ENCODE peak calls at places on chromosomes 3 and 15, in eight cellular contexts. R is fibroblast of mammary gland, Y is body of pancreas, V is A549, H is GM12865, O is Caco-2, Z is fibroblast of lung, S is epithelial cell of esophagus. M is an unnamed sample.

GRCh38 chr3:12833226-12834161 is 7.9 kb downstream of the RPL32 start:
- DNase-seq in H (no peak), S (no peak), Y (no peak), R (peak), Z (no peak), O (no peak), V (no peak), M (no peak)

GRCh38 chr3:143526016-143526540 is 322.2 kb downstream of the SLC9A9 start:
- DNase-seq in V (no peak), H (no peak), Z (peak), R (peak), O (no peak), Y (no peak), S (peak), M (no peak)

GRCh38 chr3:187736418-187736871 is 8.8 kb downstream of the BCL6 start:
- DNase-seq in O (no peak), H (no peak), R (peak), V (peak), S (peak), Y (no peak), Z (peak), M (no peak)

GRCh38 chr3:50003766-50004278 is 63.9 kb downstream of the RBM6 start:
- DNase-seq in R (no peak), O (no peak), Z (peak), V (no peak), Y (no peak), S (no peak), H (no peak), M (peak)

GRCh38 chr15:75307778-75308390 is 25.2 kb downstream of the GOLGA6D start:
- DNase-seq in Y (peak), Z (no peak), S (peak), R (peak), O (peak), H (peak), V (peak), M (no peak)

GRCh38 chr3:54856271-54856670 is 71.6 kb downstream of the LRTM1 start:
- DNase-seq in O (no peak), H (no peak), Y (no peak), S (no peak), Z (no peak), R (no peak), V (no peak), M (no peak)

GRCh38 chr3:40070816-40071215 is 238.7 kb upstream of the EIF1B start:
- DNase-seq in Y (no peak), O (no peak), R (peak), V (no peak), H (no peak), S (peak), Z (no peak), M (no peak)

GRCh38 chr3:140995881-140996280 is 54.2 kb downstream of the SLC25A36 start:
- DNase-seq in R (peak), V (no peak), Y (no peak), O (no peak), Z (peak), S (no peak), H (no peak), M (no peak)

GRCh38 chr15:52225230-52225629 is 34.0 kb upstream of the GNB5 start:
- DNase-seq in O (no peak), S (no peak), Y (no peak), R (no peak), H (no peak), Z (no peak), V (no peak), M (no peak)

GRCh38 chr3:50658416-50658815 is 16.3 kb upstream of the DOCK3 start:
- DNase-seq in S (peak), Z (no peak), R (no peak), V (no peak), Y (no peak), O (no peak), H (no peak), M (no peak)

GRCh38 chr3:61687206-61687605 is 125.8 kb downstream of the PTPRG start:
- DNase-seq in V (no peak), S (no peak), H (no peak), Y (no peak), O (no peak), Z (no peak), R (no peak), M (no peak)

GRCh38 chr3:149783576-149783975 is 8.8 kb downstream of the ANKUB1 start:
- DNase-seq in R (peak), H (no peak), O (no peak), Y (no peak), S (peak), V (peak), Z (peak), M (peak)

GRCh38 chr3:127304121-127304744 is 16.4 kb upstream of the PRR20G start:
- DNase-seq in R (no peak), S (peak), Z (no peak), Y (peak), V (peak), H (no peak), O (peak), M (no peak)

GRCh38 chr3:49805884-49806701 is 3.0 kb downstream of the INKA1 start:
- DNase-seq in R (no peak), S (no peak), Y (no peak), V (no peak), O (no peak), H (peak), Z (no peak), M (no peak)

GRCh38 chr15:38647683-38648082 is 83.1 kb upstream of the RASGRP1 start:
- DNase-seq in S (peak), V (peak), R (peak), H (no peak), Y (no peak), Z (peak), O (no peak), M (no peak)

GRCh38 chr3:58463181-58463941 is 28.5 kb upstream of the KCTD6 start:
- DNase-seq in Z (peak), V (peak), Y (peak), H (peak), O (peak), S (peak), R (peak), M (no peak)

GRCh38 chr3:56303508-56303907 is 164.8 kb downstream of the ERC2 start:
- DNase-seq in S (peak), O (peak), Z (peak), R (peak), Y (no peak), H (peak), V (peak), M (peak)

GRCh38 chr3:186024210-186024609 is 84.7 kb downstream of the ETV5 start:
- DNase-seq in Y (no peak), H (no peak), R (peak), Z (peak), S (no peak), O (no peak), V (no peak), M (no peak)

GRCh38 chr15:99706557-99707303 is 26.5 kb downstream of the LYSMD4 start:
- DNase-seq in S (no peak), V (no peak), Z (no peak), Y (no peak), H (peak), R (peak), O (no peak), M (no peak)

DNA sequence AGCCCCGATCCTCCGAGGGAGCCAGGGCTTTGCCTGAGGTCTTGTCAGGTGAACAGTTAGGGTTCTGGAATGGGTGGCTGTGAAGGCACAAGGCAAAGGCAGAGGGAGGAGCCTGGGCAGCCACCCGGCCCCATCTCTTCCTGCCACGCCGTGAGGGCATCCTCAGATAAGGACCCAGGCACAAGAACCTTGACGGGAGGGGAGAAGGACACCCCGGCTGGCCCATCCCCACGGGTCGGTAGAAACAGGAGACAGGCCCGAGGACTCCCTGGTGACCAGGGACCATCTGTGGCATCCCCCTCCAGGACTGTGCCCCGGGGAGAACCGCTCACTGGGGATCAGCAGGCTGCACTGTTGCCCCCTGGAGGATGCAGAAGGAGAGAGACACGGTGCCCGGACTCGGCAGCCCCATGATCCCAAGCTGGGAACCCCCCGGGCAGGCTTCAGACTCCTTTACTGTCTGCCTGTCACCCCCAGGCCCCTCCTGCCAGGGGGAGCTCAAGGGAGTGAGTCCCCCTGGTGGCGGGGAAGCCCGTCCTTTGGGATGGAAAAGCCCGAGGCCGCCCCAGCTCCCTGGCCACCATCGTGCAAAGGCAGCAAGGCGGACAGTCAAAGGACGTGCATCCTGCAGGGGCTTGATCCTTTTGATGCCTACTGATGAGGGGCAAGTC is 12.3 kb upstream of the PCSK6 start:
- DNase-seq in Z (no peak), R (no peak), V (peak), S (no peak), Y (no peak), O (no peak), H (peak), M (no peak)
- TF ChIP-seq CTCF in Z (peak), R (peak), V (peak), S (peak), Y (peak), O (no peak), H (peak), M (peak)

GRCh38 chr3:52516509-52517195 is 17.0 kb downstream of the NT5DC2 start:
- DNase-seq in S (no peak), Z (no peak), O (no peak), Y (no peak), R (no peak), V (no peak), H (no peak), M (no peak)

GRCh38 chr3:52518723-52519444 is 14.8 kb downstream of the NT5DC2 start:
- DNase-seq in H (no peak), V (peak), Z (no peak), O (peak), R (no peak), Y (no peak), S (peak), M (no peak)

GRCh38 chr3:52519445-52520140 is 14.1 kb downstream of the NT5DC2 start:
- DNase-seq in H (no peak), Z (no peak), Y (no peak), S (no peak), V (no peak), O (no peak), R (no peak), M (no peak)

GRCh38 chr3:52520141-52520667 is 13.5 kb downstream of the NT5DC2 start:
- DNase-seq in H (no peak), S (no peak), O (no peak), R (no peak), V (no peak), Y (no peak), Z (no peak), M (no peak)

GRCh38 chr3:52517796-52518722 is 15.6 kb downstream of the NT5DC2 start:
- DNase-seq in O (no peak), V (no peak), R (no peak), H (no peak), Z (no peak), Y (no peak), S (no peak), M (no peak)
- H3K4me3 ChIP-seq in O (peak), V (no peak), R (no peak), H (no peak), Z (no peak), Y (no peak), S (no peak), M (peak)

GRCh38 chr15:68343579-68344225 is 66.2 kb downstream of the FEM1B start:
- DNase-seq in Z (no peak), Y (no peak), H (no peak), S (no peak), V (no peak), O (no peak), R (no peak), M (no peak)

GRCh38 chr15:68345481-68345880 is 67.9 kb downstream of the FEM1B start:
- DNase-seq in Y (no peak), O (no peak), S (no peak), H (no peak), R (no peak), Z (no peak), V (no peak), M (no peak)

GRCh38 chr15:68342351-68342750 is 64.8 kb downstream of the FEM1B start:
- DNase-seq in R (no peak), H (no peak), V (no peak), Z (no peak), S (no peak), Y (no peak), O (no peak), M (no peak)

GRCh38 chr15:68346986-68347385 is 69.4 kb downstream of the FEM1B start:
- DNase-seq in H (no peak), S (no peak), Y (no peak), R (no peak), O (no peak), V (no peak), Z (no peak), M (no peak)

GRCh38 chr15:68344600-68344999 is 67.1 kb downstream of the FEM1B start:
- DNase-seq in Y (no peak), S (peak), H (no peak), Z (no peak), O (no peak), R (no peak), V (no peak), M (no peak)
- TF ChIP-seq CTCF in Y (no peak), S (no peak), H (no peak), Z (no peak), O (no peak), R (no peak), V (no peak), M (no peak)

GRCh38 chr15:63512148-63512547 is 7.8 kb downstream of the USP3 start:
- DNase-seq in Z (no peak), S (no peak), V (no peak), O (no peak), H (no peak), Y (no peak), R (no peak), M (no peak)
- H3K4me3 ChIP-seq in Z (no peak), S (no peak), V (no peak), O (no peak), H (no peak), Y (no peak), R (no peak), M (no peak)